ENCODE peak calls at places on chromosomes 7 and 10, in seven cellular contexts. One of them, this sample, is unnamed.

GRCh38 chr7:108327353-108327752 is 128.9 kb downstream of the NRCAM start:
- DNase-seq in activated naive CD4-positive, alpha-beta T cell: no peak
- DNase-seq in NCI-H1092: no peak
- DNase-seq in NB4: no peak
- DNase-seq in AG09319: no peak
- DNase-seq in heart left ventricle: no peak
- DNase-seq in activated CD4-positive, alpha-beta T cell treated with anti-CD3 and anti-CD28 coated beads for 4 hours: no peak
- DNase-seq in this sample: no peak

GRCh38 chr7:81013036-81013435 is 94.2 kb upstream of the SEMA3C start:
- DNase-seq in activated naive CD4-positive, alpha-beta T cell: no peak
- DNase-seq in NB4: no peak
- DNase-seq in heart left ventricle: no peak
- DNase-seq in AG09319: no peak
- DNase-seq in NCI-H1092: no peak
- DNase-seq in activated CD4-positive, alpha-beta T cell treated with anti-CD3 and anti-CD28 coated beads for 4 hours: no peak
- DNase-seq in this sample: no peak

GRCh38 chr10:23340346-23340745 is 4.3 kb downstream of the C10orf67 start:
- DNase-seq in NCI-H1092: no peak
- DNase-seq in NB4: no peak
- DNase-seq in activated CD4-positive, alpha-beta T cell treated with anti-CD3 and anti-CD28 coated beads for 4 hours: no peak
- DNase-seq in AG09319: no peak
- DNase-seq in heart left ventricle: no peak
- DNase-seq in activated naive CD4-positive, alpha-beta T cell: no peak
- DNase-seq in this sample: no peak

GRCh38 chr10:76242956-76243355 is 811.5 kb downstream of the LRMDA start:
- DNase-seq in activated naive CD4-positive, alpha-beta T cell: no peak
- DNase-seq in NCI-H1092: no peak
- DNase-seq in NB4: no peak
- DNase-seq in heart left ventricle: no peak
- DNase-seq in AG09319: peak; percentile 15
- DNase-seq in activated CD4-positive, alpha-beta T cell treated with anti-CD3 and anti-CD28 coated beads for 4 hours: no peak
- DNase-seq in this sample: no peak

GRCh38 chr7:33903770-33904679 is 1.3 kb upstream of the BMPER start:
- DNase-seq in activated naive CD4-positive, alpha-beta T cell: no peak
- DNase-seq in heart left ventricle: peak; percentile 21
- DNase-seq in AG09319: no peak
- DNase-seq in NCI-H1092: peak; percentile 39
- DNase-seq in activated CD4-positive, alpha-beta T cell treated with anti-CD3 and anti-CD28 coated beads for 4 hours: no peak
- DNase-seq in NB4: no peak
- DNase-seq in this sample: no peak

GRCh38 chr10:127872871-127873600 is 19.7 kb downstream of the CLRN3 start:
- DNase-seq in NB4: peak; percentile 43
- DNase-seq in AG09319: no peak
- DNase-seq in activated CD4-positive, alpha-beta T cell treated with anti-CD3 and anti-CD28 coated beads for 4 hours: no peak
- DNase-seq in NCI-H1092: no peak
- DNase-seq in activated naive CD4-positive, alpha-beta T cell: no peak
- DNase-seq in heart left ventricle: no peak
- DNase-seq in this sample: no peak

GRCh38 chr7:84640637-84641036 is 446.0 kb upstream of the SEMA3A start:
- DNase-seq in NCI-H1092: no peak
- DNase-seq in activated CD4-positive, alpha-beta T cell treated with anti-CD3 and anti-CD28 coated beads for 4 hours: no peak
- DNase-seq in NB4: no peak
- DNase-seq in heart left ventricle: no peak
- DNase-seq in AG09319: no peak
- DNase-seq in activated naive CD4-positive, alpha-beta T cell: no peak
- DNase-seq in this sample: no peak

GRCh38 chr7:21768279-21768678 is 177.4 kb downstream of the CDCA7L start:
- DNase-seq in NB4: no peak
- DNase-seq in NCI-H1092: no peak
- DNase-seq in activated naive CD4-positive, alpha-beta T cell: no peak
- DNase-seq in AG09319: no peak
- DNase-seq in heart left ventricle: no peak
- DNase-seq in activated CD4-positive, alpha-beta T cell treated with anti-CD3 and anti-CD28 coated beads for 4 hours: no peak
- DNase-seq in this sample: no peak

GRCh38 chr7:69934475-69934903 is 336.2 kb downstream of the AUTS2 start:
- DNase-seq in activated naive CD4-positive, alpha-beta T cell: no peak
- DNase-seq in activated CD4-positive, alpha-beta T cell treated with anti-CD3 and anti-CD28 coated beads for 4 hours: no peak
- DNase-seq in heart left ventricle: no peak
- DNase-seq in AG09319: no peak
- DNase-seq in NCI-H1092: peak; percentile 94
- DNase-seq in NB4: no peak
- DNase-seq in this sample: no peak

GRCh38 chr7:77453531-77453930 is 37.4 kb upstream of the GSAP start:
- DNase-seq in NB4: no peak
- DNase-seq in heart left ventricle: peak; percentile 9
- DNase-seq in activated naive CD4-positive, alpha-beta T cell: no peak
- DNase-seq in AG09319: no peak
- DNase-seq in activated CD4-positive, alpha-beta T cell treated with anti-CD3 and anti-CD28 coated beads for 4 hours: no peak
- DNase-seq in NCI-H1092: no peak
- DNase-seq in this sample: no peak

GRCh38 chr7:26653430-26653911 is 210.9 kb downstream of the SKAP2 start:
- DNase-seq in activated CD4-positive, alpha-beta T cell treated with anti-CD3 and anti-CD28 coated beads for 4 hours: no peak
- DNase-seq in activated naive CD4-positive, alpha-beta T cell: no peak
- DNase-seq in NB4: no peak
- DNase-seq in heart left ventricle: no peak
- DNase-seq in AG09319: no peak
- DNase-seq in NCI-H1092: peak; percentile 38
- DNase-seq in this sample: no peak

GRCh38 chr7:112594397-112594796 is 113.6 kb downstream of the LSMEM1 start:
- DNase-seq in NB4: no peak
- DNase-seq in heart left ventricle: no peak
- DNase-seq in activated naive CD4-positive, alpha-beta T cell: no peak
- DNase-seq in AG09319: peak; percentile 4
- DNase-seq in NCI-H1092: no peak
- DNase-seq in activated CD4-positive, alpha-beta T cell treated with anti-CD3 and anti-CD28 coated beads for 4 hours: no peak
- DNase-seq in this sample: no peak

GRCh38 chr7:101108330-101108857 is 18.5 kb upstream of the SERPINE1 start:
- DNase-seq in activated naive CD4-positive, alpha-beta T cell: no peak
- DNase-seq in AG09319: no peak
- DNase-seq in NB4: peak; percentile 98
- DNase-seq in heart left ventricle: peak; percentile 56
- DNase-seq in NCI-H1092: no peak
- DNase-seq in activated CD4-positive, alpha-beta T cell treated with anti-CD3 and anti-CD28 coated beads for 4 hours: no peak
- DNase-seq in this sample: no peak

GRCh38 chr7:74175270-74175803 is 1.2 kb downstream of the EIF4H start:
- DNase-seq in activated CD4-positive, alpha-beta T cell treated with anti-CD3 and anti-CD28 coated beads for 4 hours: no peak
- DNase-seq in NB4: no peak
- DNase-seq in heart left ventricle: no peak
- DNase-seq in NCI-H1092: no peak
- DNase-seq in activated naive CD4-positive, alpha-beta T cell: no peak
- DNase-seq in AG09319: no peak
- DNase-seq in this sample: peak; percentile 8

GRCh38 chr7:18555120-18555519 is 59.6 kb downstream of the HDAC9 start:
- DNase-seq in activated CD4-positive, alpha-beta T cell treated with anti-CD3 and anti-CD28 coated beads for 4 hours: no peak
- DNase-seq in AG09319: no peak
- DNase-seq in activated naive CD4-positive, alpha-beta T cell: no peak
- DNase-seq in NB4: no peak
- DNase-seq in NCI-H1092: no peak
- DNase-seq in heart left ventricle: no peak
- DNase-seq in this sample: no peak

GRCh38 chr7:32033006-32033405 is 37.2 kb downstream of the PDE1C start:
- DNase-seq in NCI-H1092: no peak
- DNase-seq in activated naive CD4-positive, alpha-beta T cell: no peak
- DNase-seq in heart left ventricle: no peak
- DNase-seq in activated CD4-positive, alpha-beta T cell treated with anti-CD3 and anti-CD28 coated beads for 4 hours: no peak
- DNase-seq in AG09319: no peak
- DNase-seq in NB4: no peak
- DNase-seq in this sample: no peak

GRCh38 chr7:26532490-26532889 is 240.8 kb downstream of the SNX10 start:
- DNase-seq in NCI-H1092: no peak
- DNase-seq in activated CD4-positive, alpha-beta T cell treated with anti-CD3 and anti-CD28 coated beads for 4 hours: no peak
- DNase-seq in AG09319: no peak
- DNase-seq in NB4: no peak
- DNase-seq in activated naive CD4-positive, alpha-beta T cell: no peak
- DNase-seq in heart left ventricle: no peak
- DNase-seq in this sample: no peak

GRCh38 chr10:21130108-21130507 is 233.0 kb upstream of the NEBL start:
- DNase-seq in NB4: no peak
- DNase-seq in activated naive CD4-positive, alpha-beta T cell: no peak
- DNase-seq in AG09319: no peak
- DNase-seq in activated CD4-positive, alpha-beta T cell treated with anti-CD3 and anti-CD28 coated beads for 4 hours: no peak
- DNase-seq in NCI-H1092: no peak
- DNase-seq in heart left ventricle: no peak
- DNase-seq in this sample: no peak

GRCh38 chr7:93574269-93574645 is 267 bp downstream of the CALCR start:
- DNase-seq in AG09319: no peak
- DNase-seq in activated naive CD4-positive, alpha-beta T cell: no peak
- DNase-seq in NCI-H1092: no peak
- DNase-seq in NB4: no peak
- DNase-seq in activated CD4-positive, alpha-beta T cell treated with anti-CD3 and anti-CD28 coated beads for 4 hours: no peak
- DNase-seq in heart left ventricle: no peak
- DNase-seq in this sample: no peak

GRCh38 chr10:114638874-114639625 is 19.0 kb downstream of the ABLIM1 start:
- DNase-seq in NCI-H1092: no peak
- DNase-seq in activated naive CD4-positive, alpha-beta T cell: no peak
- DNase-seq in AG09319: peak; percentile 75
- DNase-seq in heart left ventricle: no peak
- DNase-seq in activated CD4-positive, alpha-beta T cell treated with anti-CD3 and anti-CD28 coated beads for 4 hours: no peak
- DNase-seq in NB4: peak; percentile 84
- DNase-seq in this sample: no peak

GRCh38 chr10:133100706-133101463 is 13.2 kb downstream of the ADGRA1 start:
- DNase-seq in AG09319: no peak
- DNase-seq in activated CD4-positive, alpha-beta T cell treated with anti-CD3 and anti-CD28 coated beads for 4 hours: no peak
- DNase-seq in activated naive CD4-positive, alpha-beta T cell: no peak
- DNase-seq in heart left ventricle: no peak
- DNase-seq in NCI-H1092: no peak
- DNase-seq in NB4: peak; percentile 38
- DNase-seq in this sample: no peak

GRCh38 chr7:74203157-74203556 is 6.6 kb upstream of the LAT2 start:
- DNase-seq in AG09319: no peak
- DNase-seq in activated naive CD4-positive, alpha-beta T cell: no peak
- DNase-seq in heart left ventricle: no peak
- DNase-seq in NB4: peak; percentile 92
- DNase-seq in activated CD4-positive, alpha-beta T cell treated with anti-CD3 and anti-CD28 coated beads for 4 hours: no peak
- DNase-seq in NCI-H1092: no peak
- DNase-seq in this sample: peak; percentile 76

GRCh38 chr10:90804354-90804753 is 53.5 kb downstream of the HTR7 start:
- DNase-seq in AG09319: no peak
- DNase-seq in activated CD4-positive, alpha-beta T cell treated with anti-CD3 and anti-CD28 coated beads for 4 hours: no peak
- DNase-seq in activated naive CD4-positive, alpha-beta T cell: no peak
- DNase-seq in NB4: no peak
- DNase-seq in NCI-H1092: no peak
- DNase-seq in heart left ventricle: no peak
- DNase-seq in this sample: no peak

GRCh38 chr7:101163281-101164070 is 1.9 kb downstream of the VGF start:
- DNase-seq in heart left ventricle: no peak
- DNase-seq in activated CD4-positive, alpha-beta T cell treated with anti-CD3 and anti-CD28 coated beads for 4 hours: peak; percentile 57
- DNase-seq in activated naive CD4-positive, alpha-beta T cell: no peak
- DNase-seq in NCI-H1092: peak; percentile 60
- DNase-seq in AG09319: no peak
- DNase-seq in NB4: peak; percentile 82
- DNase-seq in this sample: no peak

GRCh38 chr10:34288634-34289033 is 526.5 kb downstream of the PARD3 start:
- DNase-seq in heart left ventricle: no peak
- DNase-seq in activated naive CD4-positive, alpha-beta T cell: no peak
- DNase-seq in NCI-H1092: no peak
- DNase-seq in AG09319: no peak
- DNase-seq in activated CD4-positive, alpha-beta T cell treated with anti-CD3 and anti-CD28 coated beads for 4 hours: no peak
- DNase-seq in NB4: no peak
- DNase-seq in this sample: no peak

GRCh38 chr7:6167587-6168154 is 104.8 kb downstream of the CYTH3 start:
- DNase-seq in activated naive CD4-positive, alpha-beta T cell: no peak
- DNase-seq in activated CD4-positive, alpha-beta T cell treated with anti-CD3 and anti-CD28 coated beads for 4 hours: no peak
- DNase-seq in heart left ventricle: no peak
- DNase-seq in AG09319: no peak
- DNase-seq in NCI-H1092: no peak
- DNase-seq in NB4: no peak
- DNase-seq in this sample: no peak

GRCh38 chr10:126459878-126460481 is 71.7 kb upstream of the ADAM12 start:
- DNase-seq in NCI-H1092: no peak
- DNase-seq in AG09319: peak; percentile 57
- DNase-seq in NB4: peak; percentile 32
- DNase-seq in activated CD4-positive, alpha-beta T cell treated with anti-CD3 and anti-CD28 coated beads for 4 hours: no peak
- DNase-seq in activated naive CD4-positive, alpha-beta T cell: no peak
- DNase-seq in heart left ventricle: no peak
- DNase-seq in this sample: no peak

This sample was measured in Kasumi-1.